ENCODE peak calls at places on chromosome 14, in ten cellular contexts. B is right atrium auricular region; N is stimulated activated CD4-positive, alpha-beta T cell treated with anti-CD3 and anti-CD28 coated beads, TNF-alpha, amount 100 ng/mL, for 1 hour; M is uterus; J is hypothalamus; X is endothelial cell; S is NCI-H1694; H is GM04504; F is astrocyte; P is endodermal cell. C is an unnamed sample.

GRCh38 chr14:77346495-77346894 is 25.7 kb downstream of the GSTZ1 start:
- DNase-seq in B (no peak), N (no peak), M (no peak), J (no peak), X (no peak), S (no peak), H (no peak), F (no peak), P (no peak), C (no peak)

GRCh38 chr14:32408018-32408417 is 78.9 kb downstream of the AKAP6 start:
- DNase-seq in B (no peak), N (no peak), M (peak), J (no peak), X (no peak), S (peak), H (no peak), F (peak), P (no peak), C (peak)

GRCh38 chr14:79404874-79405273 is 806.4 kb downstream of the DIO2 start:
- DNase-seq in B (no peak), N (no peak), M (no peak), J (peak), X (no peak), S (peak), H (no peak), F (no peak), P (no peak), C (no peak)

GRCh38 chr14:67417633-67418032 is 5.7 kb upstream of the PLEK2 start:
- DNase-seq in B (no peak), N (no peak), M (no peak), J (no peak), X (no peak), S (no peak), H (no peak), F (no peak), P (no peak), C (no peak)

GRCh38 chr14:58830121-58830520 is 192.4 kb downstream of the DACT1 start:
- DNase-seq in B (no peak), N (no peak), M (no peak), J (no peak), X (no peak), S (no peak), H (no peak), F (no peak), P (no peak), C (no peak)

GRCh38 chr14:24734917-24735500 is 101.0 kb upstream of the GZMB start:
- DNase-seq in B (no peak), N (no peak), M (no peak), J (no peak), X (peak), S (peak), H (peak), F (peak), P (peak), C (peak)

GRCh38 chr14:72164420-72165150 is 232.4 kb downstream of the RGS6 start:
- DNase-seq in B (no peak), N (no peak), M (no peak), J (no peak), X (no peak), S (no peak), H (no peak), F (no peak), P (no peak), C (no peak)

GRCh38 chr14:74135386-74135785 is 50.6 kb downstream of the LIN52 start:
- DNase-seq in B (no peak), N (no peak), M (no peak), J (no peak), X (no peak), S (no peak), H (no peak), F (peak), P (no peak), C (no peak)

GRCh38 chr14:71716371-71716770 is 215.9 kb upstream of the RGS6 start:
- DNase-seq in B (no peak), N (no peak), M (no peak), J (no peak), X (no peak), S (no peak), H (no peak), F (peak), P (no peak), C (no peak)

C was measured in midbrain.